ENCODE peak calls at places on chromosomes 13 and 19, in ten cellular contexts. D is GM23338, B is AG04449, H is IMR-90, G is left lung, P is AG04450, W is brain microvascular endothelial cell, F is Peyer's patch, I is heart right ventricle, K is GM12865. A is an unnamed sample.

GRCh38 chr13:113666951-113667701 is at the start of gene GRK1:
- DNase-seq in H (no peak), P (no peak), I (no peak), B (no peak), D (no peak), F (peak), K (no peak), W (no peak), G (peak), A (no peak)

GRCh38 chr13:31115616-31116015 is 46.1 kb downstream of the HSPH1 start:
- DNase-seq in P (no peak), W (no peak), B (no peak), H (no peak), I (no peak), K (no peak), G (no peak), F (no peak), D (no peak), A (no peak)

GRCh38 chr19:18464646-18465045 is 26.7 kb upstream of the ISYNA1 start:
- DNase-seq in I (peak), D (no peak), G (peak), K (no peak), P (peak), B (peak), F (no peak), W (peak), H (peak), A (peak)

GRCh38 chr13:20366056-20366455 is 133.9 kb upstream of the GJB6 start:
- DNase-seq in I (no peak), H (no peak), G (no peak), F (no peak), W (no peak), K (no peak), B (no peak), D (no peak), P (no peak), A (no peak)

GRCh38 chr19:18685597-18686164 is 2.2 kb downstream of the CRTC1 start:
- DNase-seq in P (no peak), K (no peak), H (peak), D (no peak), F (no peak), W (no peak), I (no peak), B (no peak), G (no peak), A (no peak)

GRCh38 chr19:30671622-30672051 is 299.5 kb downstream of the ZNF536 start:
- DNase-seq in B (no peak), K (no peak), F (no peak), I (peak), G (no peak), D (no peak), H (no peak), W (no peak), P (no peak), A (peak)

GRCh38 chr19:17538684-17539287 is 16.7 kb upstream of the COLGALT1 start:
- DNase-seq in I (no peak), W (no peak), F (no peak), H (no peak), K (peak), D (peak), B (no peak), G (no peak), P (no peak), A (no peak)

GRCh38 chr19:18020212-18021067 is 12.5 kb downstream of the ARRDC2 start:
- DNase-seq in H (peak), I (peak), B (no peak), W (peak), K (no peak), G (peak), F (peak), P (no peak), D (no peak), A (peak)

GRCh38 chr19:16714702-16715294 is 4.8 kb upstream of the NWD1 start:
- DNase-seq in K (peak), F (peak), P (no peak), B (no peak), D (peak), H (peak), G (peak), I (peak), W (peak), A (peak)

GRCh38 chr13:38680912-38681311 is 6.0 kb upstream of the FREM2 start:
- DNase-seq in I (no peak), W (no peak), B (no peak), K (no peak), P (no peak), D (no peak), F (no peak), H (no peak), G (no peak), A (no peak)

GRCh38 chr19:45598267-45599011 is 3.6 kb downstream of the GPR4 start:
- DNase-seq in F (no peak), G (no peak), H (no peak), W (no peak), I (no peak), P (no peak), K (no peak), D (no peak), B (no peak), A (no peak)

GRCh38 chr13:113947321-113948033 is 26.4 kb downstream of the C13orf46 start:
- DNase-seq in H (peak), P (no peak), F (peak), D (peak), K (no peak), W (peak), I (no peak), G (no peak), B (no peak), A (peak)

DNA sequence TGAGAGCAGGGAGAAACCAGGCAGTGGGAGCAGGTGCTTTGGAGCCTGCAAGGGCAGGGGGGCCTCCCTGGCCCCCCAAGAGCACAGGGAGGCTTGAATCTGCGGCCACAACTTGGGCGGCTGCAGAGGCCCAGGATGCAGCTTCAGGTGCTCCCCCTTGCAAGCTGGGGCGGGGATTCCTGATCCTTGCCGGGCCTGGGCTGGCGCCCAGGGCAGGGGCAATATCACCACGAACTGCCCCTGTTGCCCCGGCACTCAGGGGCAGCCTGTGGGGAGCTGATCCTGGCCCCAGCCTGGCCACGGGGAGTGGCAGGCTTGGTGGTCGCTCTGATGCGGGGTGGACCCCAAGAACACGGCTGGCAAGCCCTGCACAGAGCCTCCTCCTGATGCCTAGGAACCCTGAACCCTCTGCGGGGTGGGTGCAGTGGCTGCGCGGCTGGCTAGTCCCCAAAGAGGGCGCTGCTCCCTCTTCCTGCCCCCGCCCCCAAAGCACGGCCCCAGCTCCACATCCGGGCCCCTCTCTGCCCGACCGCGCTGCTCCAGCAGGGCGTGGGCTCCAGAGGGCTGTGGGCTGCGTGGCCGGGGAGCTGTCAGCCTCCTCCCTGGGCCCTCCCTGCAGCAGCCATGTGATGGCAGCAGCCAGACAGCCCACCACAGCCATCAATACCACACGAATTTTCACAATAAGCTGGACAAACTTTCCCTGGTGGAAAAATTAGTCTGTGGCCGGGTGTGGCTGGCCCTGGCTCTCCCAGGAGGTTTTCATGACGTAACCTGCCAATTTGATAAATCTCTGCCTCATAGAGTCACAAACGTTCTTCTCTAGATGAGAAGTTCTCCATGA is 21.0 kb downstream of the TNFSF9 start:
- DNase-seq in G (no peak), B (no peak), H (no peak), W (no peak), P (no peak), K (peak), D (peak), F (peak), I (peak), A (peak)
- TF ChIP-seq CTCF in G (no peak), B (no peak), H (no peak), W (no peak), P (no peak), K (peak), D (peak), F (peak), I (no peak), A (peak)

DNA sequence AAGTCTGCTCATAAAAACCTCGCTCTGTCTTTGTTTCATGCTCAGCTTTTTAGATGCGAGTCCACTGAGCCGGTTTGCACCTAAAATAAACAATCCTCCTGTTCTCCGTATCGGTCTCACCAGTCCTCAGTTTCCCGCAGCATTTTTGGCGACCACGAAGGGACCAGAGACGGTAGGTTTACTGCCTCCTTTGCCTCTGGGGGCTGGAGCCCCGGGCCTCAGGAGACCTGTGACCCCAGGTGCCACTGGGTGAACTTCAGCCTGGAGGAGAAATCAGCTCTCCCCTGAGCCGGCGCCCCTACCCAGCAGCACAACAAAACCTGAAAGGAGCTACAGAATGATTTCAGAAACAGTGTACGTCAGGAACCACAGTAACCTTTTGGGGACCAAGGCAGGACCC is 8.1 kb downstream of the SIGLEC11 start:
- DNase-seq in K (no peak), I (no peak), W (no peak), B (no peak), H (no peak), P (no peak), F (no peak), D (no peak), G (no peak), A (no peak)
- H3K4me3 ChIP-seq in K (no peak), I (no peak), W (no peak), B (no peak), H (no peak), P (no peak), F (no peak), D (no peak), G (no peak), A (no peak)

DNA sequence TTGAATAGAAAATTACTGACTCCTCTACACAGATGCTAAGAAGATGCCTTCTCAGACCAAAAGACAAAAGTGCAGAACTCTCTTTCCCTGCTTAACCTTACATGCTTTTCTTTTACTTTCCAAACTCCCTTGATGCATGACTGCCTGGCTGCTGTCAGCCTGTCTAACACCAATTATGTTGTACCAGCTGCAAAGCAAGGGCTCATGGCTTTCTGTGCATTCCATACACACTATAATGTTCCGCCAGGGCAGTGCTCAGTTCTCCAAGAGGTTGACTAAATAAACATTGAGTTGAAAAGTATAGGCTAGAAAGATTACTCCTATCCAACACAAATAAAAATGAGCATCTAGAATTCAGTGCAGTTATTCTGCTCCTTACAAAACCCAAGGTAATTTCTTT is 330.4 kb upstream of the NBEA start:
- DNase-seq in G (no peak), B (no peak), W (peak), P (no peak), I (no peak), H (no peak), D (no peak), K (no peak), F (no peak), A (no peak)
- TF ChIP-seq CTCF in G (no peak), B (no peak), W (no peak), P (no peak), I (no peak), H (no peak), D (no peak), K (no peak), F (no peak), A (no peak)

GRCh38 chr19:789473-790052 is 7.7 kb upstream of the PTBP1 start:
- DNase-seq in H (no peak), P (no peak), D (peak), G (no peak), B (no peak), I (peak), K (no peak), F (no peak), W (no peak), A (peak)
- H3K4me3 ChIP-seq in H (no peak), P (no peak), D (peak), G (no peak), B (no peak), I (no peak), K (no peak), F (no peak), W (no peak), A (no peak)

DNA sequence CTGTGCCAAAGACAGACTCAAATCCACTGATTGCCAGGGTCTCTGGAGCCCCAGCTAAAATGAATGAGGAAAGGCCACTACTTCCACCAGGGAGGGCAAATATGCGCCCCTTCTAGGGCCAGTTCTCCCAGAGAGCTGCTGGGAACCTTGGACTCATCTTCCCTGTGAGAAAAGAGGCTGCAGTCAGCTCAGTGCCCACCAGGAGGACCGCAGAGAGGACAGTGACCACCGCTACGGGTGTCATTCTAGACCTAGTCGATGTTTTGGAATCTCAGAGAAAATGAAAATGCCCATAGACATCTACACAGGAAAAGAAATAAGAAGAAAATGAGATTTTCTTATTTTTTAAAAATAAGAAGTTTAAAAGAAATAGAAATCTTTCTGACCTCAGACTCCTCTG is 235.1 kb downstream of the UQCRFS1 start:
- DNase-seq in K (no peak), B (no peak), F (no peak), G (no peak), H (no peak), I (no peak), D (peak), W (no peak), P (no peak), A (no peak)
- TF ChIP-seq CTCF in K (no peak), B (peak), F (no peak), G (no peak), H (no peak), I (no peak), D (peak), W (peak), P (peak), A (peak)

DNA sequence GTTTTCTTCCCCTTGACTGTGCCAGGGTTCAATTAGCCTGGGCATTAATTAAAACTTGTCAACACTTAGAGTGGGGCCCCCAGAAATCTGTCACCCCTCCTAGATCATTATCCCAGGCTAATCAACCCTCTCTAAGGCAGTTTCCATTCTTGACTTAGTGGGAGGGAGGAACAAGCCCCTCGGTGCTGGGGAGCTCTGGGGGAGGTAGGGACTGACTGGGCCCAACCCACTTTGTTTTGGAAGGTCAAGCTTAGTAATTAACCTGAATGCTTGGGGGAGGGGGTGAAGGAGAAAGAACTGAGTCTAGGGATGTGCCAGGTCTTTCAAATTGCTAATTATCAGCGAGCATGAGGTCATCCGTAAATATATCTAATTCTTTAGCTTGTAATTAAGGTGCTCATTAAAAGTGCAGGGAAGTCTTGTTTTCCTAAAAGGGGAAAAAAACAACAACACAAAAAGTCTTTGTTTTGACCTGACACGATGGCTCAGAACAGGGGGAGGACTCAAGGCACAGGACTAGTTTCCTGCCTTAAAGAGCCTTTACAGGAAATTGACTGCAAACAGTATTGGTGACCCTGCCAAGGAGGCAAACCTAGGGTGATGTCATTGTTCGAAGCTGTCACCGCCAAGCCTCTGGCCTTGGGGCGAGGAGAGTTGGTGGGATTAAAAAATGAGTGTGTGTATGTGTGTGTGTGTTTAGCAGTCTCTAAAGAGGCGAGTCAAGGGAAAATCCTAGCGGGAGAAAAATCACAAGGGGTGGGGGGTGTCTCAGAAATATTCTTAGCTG is 19.4 kb downstream of the ACTN4 start:
- DNase-seq in H (peak), F (no peak), B (no peak), K (peak), D (no peak), P (no peak), W (peak), G (no peak), I (no peak), A (peak)
- H3K4me3 ChIP-seq in H (no peak), F (no peak), B (no peak), K (peak), D (peak), P (peak), W (no peak), G (no peak), I (no peak), A (no peak)

GRCh38 chr19:5026706-5027273 is 57.9 kb downstream of the KDM4B start:
- DNase-seq in F (no peak), K (no peak), I (no peak), G (no peak), H (no peak), B (no peak), D (peak), P (no peak), W (no peak), A (no peak)
- TF ChIP-seq CTCF in F (no peak), K (no peak), I (no peak), G (no peak), H (peak), B (peak), D (peak), P (peak), W (peak), A (peak)

DNA sequence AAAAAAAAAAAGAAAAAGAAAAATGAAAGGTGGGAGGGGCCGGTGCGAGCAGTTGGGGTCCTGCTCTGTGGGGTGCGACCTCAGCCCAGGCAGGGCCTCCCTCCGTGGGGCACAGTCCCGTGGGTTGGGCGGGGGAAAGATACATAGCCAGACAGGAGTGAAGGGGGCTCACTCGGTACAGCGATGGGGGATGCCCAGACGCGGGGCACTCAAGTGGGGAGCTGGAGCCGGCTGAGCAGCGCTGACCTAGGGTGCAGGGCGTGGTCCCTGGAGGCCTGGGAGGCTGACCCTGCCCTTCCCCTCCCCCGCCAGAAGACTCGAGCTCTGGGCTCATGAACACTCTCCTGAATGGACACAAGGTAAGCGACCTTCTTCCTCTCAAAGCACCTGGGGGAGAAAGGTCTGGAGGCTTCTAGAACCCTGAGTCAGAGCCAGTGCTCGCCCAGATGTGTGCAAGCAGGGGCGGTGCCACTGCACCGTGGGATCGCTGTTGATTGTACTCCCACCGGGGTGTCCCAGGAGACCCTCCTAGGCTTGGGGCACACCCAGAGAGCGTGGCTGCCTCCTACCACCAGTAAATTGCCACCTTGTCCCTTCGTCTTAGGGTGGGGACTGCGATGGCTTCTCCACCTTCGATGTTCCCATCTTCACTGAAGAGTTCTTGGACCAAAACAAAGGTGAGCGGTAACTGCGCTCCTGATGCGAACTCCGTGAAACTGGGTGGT is 3.4 kb downstream of the HMG20B start:
- DNase-seq in H (no peak), D (no peak), F (no peak), K (no peak), I (no peak), P (no peak), B (no peak), G (no peak), W (no peak), A (no peak)
- H3K4me3 ChIP-seq in H (no peak), D (peak), F (no peak), K (no peak), I (peak), P (no peak), B (peak), G (peak), W (peak), A (peak)